ENCODE peak calls at places on chromosomes 3 and 15, in seven cellular contexts. One of them, this sample, is unnamed.

GRCh38 chr3:123396171-123397049 is 52.5 kb downstream of the ADCY5 start:
- DNase-seq in mucosa of descending colon: peak
- DNase-seq in right atrium auricular region: no peak
- DNase-seq in AG04450: no peak
- DNase-seq in AG04449: no peak
- DNase-seq in GM13976: no peak
- DNase-seq in astrocyte of the spinal cord: no peak
- DNase-seq in this sample: no peak

GRCh38 chr3:20916966-20917606 is 731.1 kb upstream of the SGO1 start:
- DNase-seq in mucosa of descending colon: no peak
- DNase-seq in AG04450: no peak
- DNase-seq in astrocyte of the spinal cord: no peak
- DNase-seq in AG04449: no peak
- DNase-seq in GM13976: no peak
- DNase-seq in right atrium auricular region: no peak
- DNase-seq in this sample: no peak

GRCh38 chr15:43439268-43439667 is 53.7 kb downstream of the TP53BP1 start:
- DNase-seq in AG04450: no peak
- DNase-seq in mucosa of descending colon: no peak
- DNase-seq in GM13976: no peak
- DNase-seq in astrocyte of the spinal cord: no peak
- DNase-seq in right atrium auricular region: no peak
- DNase-seq in AG04449: no peak
- DNase-seq in this sample: no peak

GRCh38 chr3:194971965-194972364 is 286.3 kb downstream of the FAM43A start:
- DNase-seq in astrocyte of the spinal cord: no peak
- DNase-seq in GM13976: no peak
- DNase-seq in AG04450: no peak
- DNase-seq in right atrium auricular region: peak
- DNase-seq in AG04449: no peak
- DNase-seq in mucosa of descending colon: no peak
- DNase-seq in this sample: no peak

GRCh38 chr15:67761343-67761742 is 64.0 kb upstream of the SKOR1 start:
- DNase-seq in AG04449: no peak
- DNase-seq in AG04450: no peak
- DNase-seq in mucosa of descending colon: no peak
- DNase-seq in right atrium auricular region: no peak
- DNase-seq in GM13976: no peak
- DNase-seq in astrocyte of the spinal cord: no peak
- DNase-seq in this sample: no peak

GRCh38 chr15:96350321-96350720 is 19.8 kb downstream of the NR2F2 start:
- DNase-seq in GM13976: no peak
- DNase-seq in AG04449: no peak
- DNase-seq in right atrium auricular region: no peak
- DNase-seq in astrocyte of the spinal cord: no peak
- DNase-seq in mucosa of descending colon: no peak
- DNase-seq in AG04450: no peak
- DNase-seq in this sample: no peak

GRCh38 chr3:128036119-128036518 is 16.1 kb upstream of the SEC61A1 start:
- DNase-seq in astrocyte of the spinal cord: no peak
- DNase-seq in AG04450: no peak
- DNase-seq in right atrium auricular region: no peak
- DNase-seq in GM13976: no peak
- DNase-seq in mucosa of descending colon: no peak
- DNase-seq in AG04449: no peak
- DNase-seq in this sample: no peak

GRCh38 chr3:181103605-181104004 is 114.1 kb upstream of the DNAJC19 start:
- DNase-seq in right atrium auricular region: no peak
- DNase-seq in GM13976: peak
- DNase-seq in AG04450: no peak
- DNase-seq in AG04449: no peak
- DNase-seq in mucosa of descending colon: no peak
- DNase-seq in astrocyte of the spinal cord: no peak
- DNase-seq in this sample: no peak

GRCh38 chr3:23726811-23727548 is 78.8 kb upstream of the UBE2E1 start:
- DNase-seq in right atrium auricular region: no peak
- DNase-seq in AG04450: no peak
- DNase-seq in mucosa of descending colon: no peak
- DNase-seq in GM13976: no peak
- DNase-seq in AG04449: no peak
- DNase-seq in astrocyte of the spinal cord: no peak
- DNase-seq in this sample: no peak

GRCh38 chr3:57007513-57008415 is 52.7 kb upstream of the SPATA12 start:
- DNase-seq in AG04449: peak
- DNase-seq in right atrium auricular region: peak
- DNase-seq in mucosa of descending colon: peak
- DNase-seq in AG04450: peak
- DNase-seq in GM13976: no peak
- DNase-seq in astrocyte of the spinal cord: peak
- DNase-seq in this sample: peak

GRCh38 chr3:56917740-56918568 is 116.2 kb upstream of the ARHGEF3 start:
- DNase-seq in GM13976: peak
- DNase-seq in astrocyte of the spinal cord: no peak
- DNase-seq in AG04449: no peak
- DNase-seq in AG04450: no peak
- DNase-seq in right atrium auricular region: no peak
- DNase-seq in mucosa of descending colon: no peak
- DNase-seq in this sample: no peak

GRCh38 chr3:156483426-156483825 is 71.5 kb downstream of the SSR3 start:
- DNase-seq in astrocyte of the spinal cord: peak
- DNase-seq in right atrium auricular region: no peak
- DNase-seq in GM13976: peak
- DNase-seq in AG04449: no peak
- DNase-seq in AG04450: peak
- DNase-seq in mucosa of descending colon: no peak
- DNase-seq in this sample: peak

GRCh38 chr3:47791193-47791855 is 9.6 kb upstream of the SMARCC1 start:
- DNase-seq in right atrium auricular region: no peak
- DNase-seq in astrocyte of the spinal cord: no peak
- DNase-seq in GM13976: no peak
- DNase-seq in AG04449: no peak
- DNase-seq in AG04450: no peak
- DNase-seq in mucosa of descending colon: no peak
- DNase-seq in this sample: no peak

GRCh38 chr3:109532257-109533216 is 195.2 kb upstream of the DPPA4 start:
- DNase-seq in astrocyte of the spinal cord: peak
- DNase-seq in AG04449: peak
- DNase-seq in mucosa of descending colon: no peak
- DNase-seq in right atrium auricular region: no peak
- DNase-seq in AG04450: peak
- DNase-seq in GM13976: no peak
- DNase-seq in this sample: peak

GRCh38 chr3:4504340-4505261 is 11.5 kb downstream of the ITPR1 start:
- DNase-seq in astrocyte of the spinal cord: no peak
- DNase-seq in GM13976: no peak
- DNase-seq in AG04450: no peak
- DNase-seq in right atrium auricular region: no peak
- DNase-seq in mucosa of descending colon: peak
- DNase-seq in AG04449: no peak
- DNase-seq in this sample: no peak

GRCh38 chr3:151276038-151277027 is 2.0 kb downstream of the P2RY14 start:
- DNase-seq in astrocyte of the spinal cord: no peak
- DNase-seq in mucosa of descending colon: no peak
- DNase-seq in AG04449: no peak
- DNase-seq in right atrium auricular region: no peak
- DNase-seq in GM13976: no peak
- DNase-seq in AG04450: no peak
- DNase-seq in this sample: no peak

GRCh38 chr3:15431256-15431837 is 3.9 kb downstream of the EAF1 start:
- DNase-seq in right atrium auricular region: no peak
- DNase-seq in GM13976: no peak
- DNase-seq in AG04449: no peak
- DNase-seq in AG04450: no peak
- DNase-seq in mucosa of descending colon: no peak
- DNase-seq in astrocyte of the spinal cord: no peak
- DNase-seq in this sample: no peak

GRCh38 chr3:113136071-113136470 is 75.3 kb upstream of the BOC start:
- DNase-seq in right atrium auricular region: no peak
- DNase-seq in mucosa of descending colon: no peak
- DNase-seq in astrocyte of the spinal cord: no peak
- DNase-seq in AG04449: no peak
- DNase-seq in AG04450: no peak
- DNase-seq in GM13976: no peak
- DNase-seq in this sample: peak

GRCh38 chr3:97952280-97952679 is 20.0 kb downstream of the RIOX2 start:
- DNase-seq in astrocyte of the spinal cord: no peak
- DNase-seq in mucosa of descending colon: no peak
- DNase-seq in AG04449: no peak
- DNase-seq in GM13976: no peak
- DNase-seq in AG04450: peak
- DNase-seq in right atrium auricular region: peak
- DNase-seq in this sample: peak

GRCh38 chr15:91956026-91956723 is 102.7 kb downstream of the SLCO3A1 start:
- DNase-seq in right atrium auricular region: no peak
- DNase-seq in astrocyte of the spinal cord: no peak
- DNase-seq in AG04449: no peak
- DNase-seq in mucosa of descending colon: no peak
- DNase-seq in AG04450: no peak
- DNase-seq in GM13976: no peak
- DNase-seq in this sample: peak

GRCh38 chr3:143330316-143330868 is 210.8 kb downstream of the CHST2 start:
- DNase-seq in mucosa of descending colon: no peak
- DNase-seq in AG04450: no peak
- DNase-seq in right atrium auricular region: no peak
- DNase-seq in astrocyte of the spinal cord: no peak
- DNase-seq in GM13976: no peak
- DNase-seq in AG04449: no peak
- DNase-seq in this sample: no peak

GRCh38 chr3:143331336-143331735 is 211.8 kb downstream of the CHST2 start:
- DNase-seq in AG04449: no peak
- DNase-seq in right atrium auricular region: no peak
- DNase-seq in AG04450: no peak
- DNase-seq in mucosa of descending colon: no peak
- DNase-seq in GM13976: no peak
- DNase-seq in astrocyte of the spinal cord: no peak
- DNase-seq in this sample: no peak

GRCh38 chr3:143327388-143327787 is 207.8 kb downstream of the CHST2 start:
- DNase-seq in GM13976: no peak
- DNase-seq in AG04449: no peak
- DNase-seq in astrocyte of the spinal cord: no peak
- DNase-seq in AG04450: no peak
- DNase-seq in mucosa of descending colon: no peak
- DNase-seq in right atrium auricular region: no peak
- DNase-seq in this sample: no peak

GRCh38 chr3:143328459-143328858 is 208.9 kb downstream of the CHST2 start:
- DNase-seq in AG04450: no peak
- DNase-seq in right atrium auricular region: no peak
- DNase-seq in mucosa of descending colon: no peak
- DNase-seq in AG04449: no peak
- DNase-seq in GM13976: no peak
- DNase-seq in astrocyte of the spinal cord: no peak
- DNase-seq in this sample: peak

GRCh38 chr3:143329567-143330164 is 210.1 kb downstream of the CHST2 start:
- DNase-seq in mucosa of descending colon: no peak
- DNase-seq in right atrium auricular region: no peak
- DNase-seq in AG04450: no peak
- DNase-seq in GM13976: no peak
- DNase-seq in AG04449: no peak
- DNase-seq in astrocyte of the spinal cord: peak
- DNase-seq in this sample: no peak
- TF ChIP-seq CTCF in mucosa of descending colon: no peak
- TF ChIP-seq CTCF in right atrium auricular region: no peak
- TF ChIP-seq CTCF in AG04450: no peak
- TF ChIP-seq CTCF in GM13976: no peak
- TF ChIP-seq CTCF in AG04449: no peak
- TF ChIP-seq CTCF in astrocyte of the spinal cord: no peak
- TF ChIP-seq CTCF in this sample: no peak

GRCh38 chr3:16600771-16601538 is 4.3 kb downstream of the DAZL start:
- DNase-seq in GM13976: peak
- DNase-seq in right atrium auricular region: peak
- DNase-seq in AG04450: peak
- DNase-seq in AG04449: peak
- DNase-seq in mucosa of descending colon: peak
- DNase-seq in astrocyte of the spinal cord: peak
- DNase-seq in this sample: peak
- TF ChIP-seq CTCF in GM13976: peak
- TF ChIP-seq CTCF in right atrium auricular region: peak
- TF ChIP-seq CTCF in AG04450: peak
- TF ChIP-seq CTCF in AG04449: peak
- TF ChIP-seq CTCF in mucosa of descending colon: peak
- TF ChIP-seq CTCF in astrocyte of the spinal cord: peak
- TF ChIP-seq CTCF in this sample: peak

DNA sequence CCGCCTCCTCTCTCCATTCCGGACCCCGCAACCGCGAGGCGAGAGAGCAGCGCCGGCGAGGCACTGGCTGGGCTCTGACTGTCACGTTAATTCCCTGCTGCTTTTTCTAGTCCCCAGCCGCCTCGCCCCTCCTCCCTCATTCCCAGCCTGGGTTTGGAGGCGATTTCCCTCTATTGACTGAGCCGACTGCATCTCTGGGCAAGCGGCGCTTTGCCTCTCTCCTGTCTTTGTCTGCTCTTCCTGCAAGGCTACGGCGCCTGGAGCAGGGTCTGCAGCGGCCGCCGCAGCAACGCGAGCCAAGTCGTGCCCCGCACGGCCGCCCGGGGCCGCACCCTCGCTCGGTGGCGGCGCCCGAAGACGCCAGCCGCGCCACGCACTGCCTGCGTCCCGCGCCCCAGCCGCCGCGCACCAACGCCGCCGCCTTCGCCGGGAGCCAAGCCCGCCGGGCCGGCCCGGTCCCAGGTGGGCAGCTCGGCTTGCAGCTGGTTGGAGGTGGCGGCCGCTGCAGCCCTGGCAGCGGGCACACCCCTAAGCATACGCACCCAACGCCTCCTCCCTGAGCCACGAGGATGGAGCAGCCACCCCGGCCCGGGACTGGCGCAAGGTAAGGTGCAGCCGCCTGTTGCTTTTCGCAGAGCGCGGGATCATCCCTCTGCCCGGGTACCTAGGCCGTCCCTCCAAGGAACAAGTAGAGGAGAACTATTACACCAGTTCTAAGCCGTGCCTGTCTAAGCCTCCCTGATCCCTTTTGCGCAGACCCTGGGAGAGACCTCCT is at the start of gene LRRC3B:
- DNase-seq in GM13976: peak
- DNase-seq in right atrium auricular region: no peak
- DNase-seq in AG04450: no peak
- DNase-seq in mucosa of descending colon: no peak
- DNase-seq in AG04449: no peak
- DNase-seq in astrocyte of the spinal cord: no peak
- DNase-seq in this sample: no peak
- TF ChIP-seq CTCF in GM13976: no peak
- TF ChIP-seq CTCF in right atrium auricular region: no peak
- TF ChIP-seq CTCF in AG04450: no peak
- TF ChIP-seq CTCF in mucosa of descending colon: no peak
- TF ChIP-seq CTCF in AG04449: no peak
- TF ChIP-seq CTCF in astrocyte of the spinal cord: no peak
- TF ChIP-seq CTCF in this sample: no peak

GRCh38 chr3:100311011-100311410 is 23.5 kb upstream of the NIT2 start:
- DNase-seq in AG04449: no peak
- DNase-seq in astrocyte of the spinal cord: no peak
- DNase-seq in GM13976: no peak
- DNase-seq in right atrium auricular region: no peak
- DNase-seq in mucosa of descending colon: no peak
- DNase-seq in AG04450: no peak
- DNase-seq in this sample: no peak

GRCh38 chr3:100319951-100320350 is 14.6 kb upstream of the NIT2 start:
- DNase-seq in GM13976: no peak
- DNase-seq in right atrium auricular region: no peak
- DNase-seq in astrocyte of the spinal cord: no peak
- DNase-seq in AG04449: no peak
- DNase-seq in AG04450: no peak
- DNase-seq in mucosa of descending colon: no peak
- DNase-seq in this sample: no peak

GRCh38 chr3:100317928-100318327 is 16.6 kb upstream of the NIT2 start:
- DNase-seq in right atrium auricular region: no peak
- DNase-seq in GM13976: peak
- DNase-seq in astrocyte of the spinal cord: no peak
- DNase-seq in AG04449: no peak
- DNase-seq in mucosa of descending colon: no peak
- DNase-seq in AG04450: no peak
- DNase-seq in this sample: no peak

GRCh38 chr3:100316656-100317069 is 17.9 kb upstream of the NIT2 start:
- DNase-seq in astrocyte of the spinal cord: peak
- DNase-seq in mucosa of descending colon: no peak
- DNase-seq in AG04449: peak
- DNase-seq in GM13976: peak
- DNase-seq in AG04450: peak
- DNase-seq in right atrium auricular region: no peak
- DNase-seq in this sample: peak
- TF ChIP-seq CTCF in astrocyte of the spinal cord: peak
- TF ChIP-seq CTCF in mucosa of descending colon: no peak
- TF ChIP-seq CTCF in AG04449: peak
- TF ChIP-seq CTCF in GM13976: peak
- TF ChIP-seq CTCF in AG04450: peak
- TF ChIP-seq CTCF in right atrium auricular region: peak
- TF ChIP-seq CTCF in this sample: peak